ENCODE peak calls at places on chromosomes 5 and 9, in six cellular contexts. One of them, this sample, is unnamed.

GRCh38 chr9:116550728-116551436 is 136.2 kb upstream of the TRIM32 start:
- DNase-seq in WTC11: no peak
- DNase-seq in K562: no peak
- DNase-seq in A549: no peak
- DNase-seq in HepG2: no peak
- DNase-seq in endothelial cell of umbilical vein: no peak
- DNase-seq in this sample: no peak

GRCh38 chr9:14180077-14180941 is 133.6 kb downstream of the NFIB start:
- DNase-seq in WTC11: no peak
- DNase-seq in K562: no peak
- DNase-seq in A549: no peak
- DNase-seq in HepG2: no peak
- DNase-seq in endothelial cell of umbilical vein: no peak
- DNase-seq in this sample: no peak

GRCh38 chr9:128101690-128102089 is 25.8 kb downstream of the PTGES2 start:
- DNase-seq in WTC11: no peak
- DNase-seq in K562: no peak
- DNase-seq in A549: no peak
- DNase-seq in HepG2: no peak
- DNase-seq in endothelial cell of umbilical vein: no peak
- DNase-seq in this sample: no peak

GRCh38 chr5:36366883-36367282 is 65.2 kb upstream of the RANBP3L start:
- DNase-seq in WTC11: no peak
- DNase-seq in K562: no peak
- DNase-seq in A549: no peak
- DNase-seq in HepG2: no peak
- DNase-seq in endothelial cell of umbilical vein: no peak
- DNase-seq in this sample: no peak

GRCh38 chr5:148729182-148729581 is 74.9 kb upstream of the HTR4 start:
- DNase-seq in WTC11: no peak
- DNase-seq in K562: peak
- DNase-seq in A549: peak
- DNase-seq in HepG2: no peak
- DNase-seq in endothelial cell of umbilical vein: peak
- DNase-seq in this sample: no peak

GRCh38 chr5:166032601-166033000 is 2258.8 kb upstream of the WWC1 start:
- DNase-seq in WTC11: no peak
- DNase-seq in K562: no peak
- DNase-seq in A549: no peak
- DNase-seq in HepG2: no peak
- DNase-seq in endothelial cell of umbilical vein: no peak
- DNase-seq in this sample: no peak

GRCh38 chr5:77874691-77875090 is 98.6 kb upstream of the TBCA start:
- DNase-seq in WTC11: no peak
- DNase-seq in K562: no peak
- DNase-seq in A549: no peak
- DNase-seq in HepG2: no peak
- DNase-seq in endothelial cell of umbilical vein: no peak
- DNase-seq in this sample: no peak

GRCh38 chr5:34743878-34744277 is 87.8 kb downstream of the RAI14 start:
- DNase-seq in WTC11: no peak
- DNase-seq in K562: no peak
- DNase-seq in A549: peak
- DNase-seq in HepG2: no peak
- DNase-seq in endothelial cell of umbilical vein: no peak
- DNase-seq in this sample: no peak

GRCh38 chr9:114003756-114004155 is 74.3 kb downstream of the AMBP start:
- DNase-seq in WTC11: no peak
- DNase-seq in K562: no peak
- DNase-seq in A549: no peak
- DNase-seq in HepG2: no peak
- DNase-seq in endothelial cell of umbilical vein: peak
- DNase-seq in this sample: no peak

GRCh38 chr5:77909237-77909636 is 133.1 kb upstream of the TBCA start:
- DNase-seq in WTC11: no peak
- DNase-seq in K562: no peak
- DNase-seq in A549: no peak
- DNase-seq in HepG2: no peak
- DNase-seq in endothelial cell of umbilical vein: no peak
- DNase-seq in this sample: no peak

GRCh38 chr9:68489636-68490035 is 51.0 kb downstream of the TMEM252 start:
- DNase-seq in WTC11: no peak
- DNase-seq in K562: no peak
- DNase-seq in A549: no peak
- DNase-seq in HepG2: no peak
- DNase-seq in endothelial cell of umbilical vein: no peak
- DNase-seq in this sample: no peak

GRCh38 chr5:148482697-148483462 is 99.1 kb downstream of the FBXO38 start:
- DNase-seq in WTC11: peak
- DNase-seq in K562: peak
- DNase-seq in A549: peak
- DNase-seq in HepG2: peak
- DNase-seq in endothelial cell of umbilical vein: peak
- DNase-seq in this sample: peak

GRCh38 chr5:178209334-178210072 is 5.2 kb downstream of the HNRNPAB start:
- DNase-seq in WTC11: peak
- DNase-seq in K562: no peak
- DNase-seq in A549: no peak
- DNase-seq in HepG2: no peak
- DNase-seq in endothelial cell of umbilical vein: no peak
- DNase-seq in this sample: no peak

GRCh38 chr9:106700676-106701075 is 162.3 kb upstream of the ZNF462 start:
- DNase-seq in WTC11: no peak
- DNase-seq in K562: no peak
- DNase-seq in A549: no peak
- DNase-seq in HepG2: no peak
- DNase-seq in endothelial cell of umbilical vein: no peak
- DNase-seq in this sample: no peak

GRCh38 chr5:1446602-1447343 is 1.5 kb upstream of the SLC6A3 start:
- DNase-seq in WTC11: no peak
- DNase-seq in K562: no peak
- DNase-seq in A549: no peak
- DNase-seq in HepG2: no peak
- DNase-seq in endothelial cell of umbilical vein: no peak
- DNase-seq in this sample: no peak

GRCh38 chr9:23822331-23823169 is 3.5 kb downstream of the ELAVL2 start:
- DNase-seq in WTC11: peak
- DNase-seq in K562: no peak
- DNase-seq in A549: no peak
- DNase-seq in HepG2: no peak
- DNase-seq in endothelial cell of umbilical vein: no peak
- DNase-seq in this sample: peak

GRCh38 chr5:98997000-98997399 is 68.2 kb upstream of the CHD1 start:
- DNase-seq in WTC11: no peak
- DNase-seq in K562: no peak
- DNase-seq in A549: peak
- DNase-seq in HepG2: peak
- DNase-seq in endothelial cell of umbilical vein: no peak
- DNase-seq in this sample: no peak

GRCh38 chr5:72172832-72173231 is 65.6 kb downstream of the MAP1B start:
- DNase-seq in WTC11: no peak
- DNase-seq in K562: no peak
- DNase-seq in A549: no peak
- DNase-seq in HepG2: no peak
- DNase-seq in endothelial cell of umbilical vein: no peak
- DNase-seq in this sample: no peak

GRCh38 chr5:39192449-39193160 is 26.8 kb downstream of the FYB1 start:
- DNase-seq in WTC11: no peak
- DNase-seq in K562: no peak
- DNase-seq in A549: no peak
- DNase-seq in HepG2: no peak
- DNase-seq in endothelial cell of umbilical vein: no peak
- DNase-seq in this sample: no peak

GRCh38 chr5:31211098-31211497 is 17.6 kb downstream of the CDH6 start:
- DNase-seq in WTC11: no peak
- DNase-seq in K562: no peak
- DNase-seq in A549: no peak
- DNase-seq in HepG2: no peak
- DNase-seq in endothelial cell of umbilical vein: no peak
- DNase-seq in this sample: no peak

GRCh38 chr5:179182601-179183000 is 122.4 kb downstream of the ZNF354C start:
- DNase-seq in WTC11: no peak
- DNase-seq in K562: no peak
- DNase-seq in A549: no peak
- DNase-seq in HepG2: no peak
- DNase-seq in endothelial cell of umbilical vein: no peak
- DNase-seq in this sample: no peak

GRCh38 chr5:79107020-79107796 is 4.4 kb upstream of the BHMT start:
- DNase-seq in WTC11: no peak
- DNase-seq in K562: no peak
- DNase-seq in A549: no peak
- DNase-seq in HepG2: no peak
- DNase-seq in endothelial cell of umbilical vein: no peak
- DNase-seq in this sample: no peak

GRCh38 chr5:31921852-31922305 is 252.2 kb downstream of the GOLPH3 start:
- DNase-seq in WTC11: no peak
- DNase-seq in K562: no peak
- DNase-seq in A549: no peak
- DNase-seq in HepG2: no peak
- DNase-seq in endothelial cell of umbilical vein: no peak
- DNase-seq in this sample: peak

GRCh38 chr5:173158366-173158765 is 14.0 kb downstream of the BNIP1 start:
- DNase-seq in WTC11: no peak
- DNase-seq in K562: no peak
- DNase-seq in A549: no peak
- DNase-seq in HepG2: no peak
- DNase-seq in endothelial cell of umbilical vein: no peak
- DNase-seq in this sample: no peak

GRCh38 chr5:173165193-173165988 is 21.1 kb downstream of the BNIP1 start:
- DNase-seq in WTC11: no peak
- DNase-seq in K562: no peak
- DNase-seq in A549: no peak
- DNase-seq in HepG2: no peak
- DNase-seq in endothelial cell of umbilical vein: no peak
- DNase-seq in this sample: no peak

GRCh38 chr5:173159256-173159655 is 14.9 kb downstream of the BNIP1 start:
- DNase-seq in WTC11: no peak
- DNase-seq in K562: no peak
- DNase-seq in A549: no peak
- DNase-seq in HepG2: no peak
- DNase-seq in endothelial cell of umbilical vein: no peak
- DNase-seq in this sample: no peak

GRCh38 chr5:173161148-173161547 is 16.8 kb downstream of the BNIP1 start:
- DNase-seq in WTC11: no peak
- DNase-seq in K562: no peak
- DNase-seq in A549: no peak
- DNase-seq in HepG2: no peak
- DNase-seq in endothelial cell of umbilical vein: no peak
- DNase-seq in this sample: no peak

DNA sequence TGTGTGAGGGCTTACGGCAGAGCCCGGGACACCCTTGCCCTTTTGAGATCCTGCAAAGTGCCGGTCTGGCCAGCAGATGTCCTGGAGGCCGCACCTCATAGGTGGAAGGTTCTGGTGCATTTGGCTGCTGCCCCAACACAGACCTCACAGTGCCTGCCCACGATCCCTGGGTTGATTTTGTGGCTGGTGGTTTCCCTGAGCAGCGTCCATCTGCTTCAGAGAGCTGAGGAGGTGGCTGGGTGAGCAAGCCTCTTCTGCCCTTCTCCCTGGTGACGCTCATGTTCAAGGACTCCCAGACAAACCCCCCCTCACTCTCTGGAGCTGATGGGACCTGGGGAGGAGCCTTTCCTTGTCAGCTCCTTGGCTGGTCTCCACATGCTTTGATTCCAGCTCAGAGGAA is 18.9 kb downstream of the BNIP1 start:
- DNase-seq in WTC11: peak
- DNase-seq in K562: no peak
- DNase-seq in A549: no peak
- DNase-seq in HepG2: no peak
- DNase-seq in endothelial cell of umbilical vein: no peak
- DNase-seq in this sample: no peak
- TF ChIP-seq JUN in WTC11: no peak
- TF ChIP-seq JUN in K562: no peak
- TF ChIP-seq JUN in A549: no peak
- TF ChIP-seq JUN in HepG2: no peak
- TF ChIP-seq JUN in endothelial cell of umbilical vein: no peak
- TF ChIP-seq JUN in this sample: no peak

DNA sequence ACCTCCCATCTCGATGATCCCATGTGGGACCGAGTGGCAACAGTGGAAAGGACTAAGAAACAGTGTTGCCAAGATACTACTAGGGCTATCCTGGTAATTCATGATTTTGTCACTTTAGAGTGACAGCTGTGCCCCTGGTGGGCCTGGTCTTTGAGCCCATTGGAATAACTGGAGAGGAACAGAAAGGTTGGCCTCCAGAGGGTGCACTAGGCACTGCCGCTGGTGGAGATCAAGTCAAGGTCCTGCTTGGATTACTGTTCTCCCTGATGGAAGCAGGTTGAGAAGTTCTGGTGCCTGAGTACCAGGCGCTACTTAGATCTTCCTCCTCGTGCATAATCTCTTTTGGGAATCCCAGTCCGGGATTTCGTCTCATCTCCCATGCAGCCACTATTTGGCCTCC is 129.6 kb downstream of the SEC61B start:
- DNase-seq in WTC11: peak
- DNase-seq in K562: peak
- DNase-seq in A549: no peak
- DNase-seq in HepG2: no peak
- DNase-seq in endothelial cell of umbilical vein: no peak
- DNase-seq in this sample: no peak
- TF ChIP-seq JUN in WTC11: no peak
- TF ChIP-seq JUN in K562: no peak
- TF ChIP-seq JUN in A549: no peak
- TF ChIP-seq JUN in HepG2: no peak
- TF ChIP-seq JUN in endothelial cell of umbilical vein: no peak
- TF ChIP-seq JUN in this sample: no peak

GRCh38 chr5:27083763-27084420 is 45.5 kb upstream of the CDH9 start:
- DNase-seq in WTC11: no peak
- DNase-seq in K562: no peak
- DNase-seq in A549: no peak
- DNase-seq in HepG2: no peak
- DNase-seq in endothelial cell of umbilical vein: no peak
- DNase-seq in this sample: no peak

GRCh38 chr5:27093296-27093695 is 54.9 kb upstream of the CDH9 start:
- DNase-seq in WTC11: no peak
- DNase-seq in K562: no peak
- DNase-seq in A549: no peak
- DNase-seq in HepG2: no peak
- DNase-seq in endothelial cell of umbilical vein: no peak
- DNase-seq in this sample: no peak

GRCh38 chr5:27087820-27088219 is 49.4 kb upstream of the CDH9 start:
- DNase-seq in WTC11: no peak
- DNase-seq in K562: no peak
- DNase-seq in A549: no peak
- DNase-seq in HepG2: no peak
- DNase-seq in endothelial cell of umbilical vein: no peak
- DNase-seq in this sample: no peak
- TF ChIP-seq JUN in WTC11: no peak
- TF ChIP-seq JUN in K562: no peak
- TF ChIP-seq JUN in A549: no peak
- TF ChIP-seq JUN in HepG2: no peak
- TF ChIP-seq JUN in endothelial cell of umbilical vein: no peak
- TF ChIP-seq JUN in this sample: no peak

DNA sequence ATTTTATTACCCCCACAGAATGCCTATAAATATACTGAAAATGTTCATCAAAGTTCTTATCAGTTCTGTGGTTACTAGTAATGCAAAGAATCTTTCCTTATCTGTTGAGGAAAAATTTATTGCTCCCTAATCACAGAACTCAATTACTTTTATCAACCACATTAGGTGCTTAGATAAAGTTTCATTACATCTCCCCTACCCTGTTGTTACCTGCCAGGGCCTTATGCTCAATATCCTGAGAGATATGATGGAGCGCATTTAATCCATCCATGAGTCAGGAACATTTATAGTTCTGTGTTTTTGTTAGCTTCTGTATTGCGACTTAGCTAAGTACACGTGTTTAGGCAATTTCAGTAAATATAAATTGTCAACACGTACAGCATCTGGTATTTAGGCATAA is 164.3 kb upstream of the ST8SIA4 start:
- DNase-seq in WTC11: no peak
- DNase-seq in K562: no peak
- DNase-seq in A549: no peak
- DNase-seq in HepG2: no peak
- DNase-seq in endothelial cell of umbilical vein: no peak
- DNase-seq in this sample: no peak
- TF ChIP-seq JUN in WTC11: no peak
- TF ChIP-seq JUN in K562: no peak
- TF ChIP-seq JUN in A549: no peak
- TF ChIP-seq JUN in HepG2: no peak
- TF ChIP-seq JUN in endothelial cell of umbilical vein: no peak
- TF ChIP-seq JUN in this sample: no peak